ENCODE peak calls at places on chromosomes 3 and 15, in five cellular contexts. X, V, J, C and T are unnamed samples. For H3K27me3, the result is how much of the 10 kb centered on the place peaks cover.

GRCh38 chr15:70096975-70097336 is 761 bp downstream of the TLE3 start:
- DNase-seq in J (no peak), X (no peak), C (no peak), V (no peak), T (peak)

GRCh38 chr15:34262362-34262761 is 37.5 kb downstream of the EMC4 start:
- DNase-seq in J (no peak), V (no peak), C (no peak), X (no peak), T (no peak)

GRCh38 chr15:90266061-90266431 is 574 bp downstream of the NGRN start:
- DNase-seq in X (peak), C (no peak), V (peak), J (peak), T (peak)

GRCh38 chr3:4033296-4033695 is 234.1 kb downstream of the LRRN1 start:
- DNase-seq in X (no peak), C (no peak), V (no peak), J (no peak), T (no peak)

GRCh38 chr3:160771811-160772459 is 15.9 kb downstream of the PPM1L start:
- DNase-seq in C (no peak), V (no peak), J (no peak), X (no peak), T (no peak)

GRCh38 chr3:167917969-167918368 is 177.8 kb downstream of the GOLIM4 start:
- DNase-seq in X (no peak), C (no peak), J (no peak), V (no peak), T (no peak)

GRCh38 chr3:184583345-184584000 is 21.9 kb downstream of the EPHB3 start:
- DNase-seq in V (no peak), J (no peak), X (peak), C (peak), T (no peak)

GRCh38 chr15:61157933-61158332 is 71.2 kb downstream of the RORA start:
- DNase-seq in J (peak), C (peak), X (no peak), V (peak), T (no peak)

GRCh38 chr3:117603097-117603496 is 893.5 kb downstream of the TUSC7 start:
- DNase-seq in J (no peak), C (no peak), V (no peak), X (no peak), T (no peak)

GRCh38 chr3:25372167-25372566 is 55.9 kb upstream of the RARB start:
- DNase-seq in X (no peak), J (no peak), V (peak), C (no peak), T (no peak)

GRCh38 chr3:126268866-126269265 is 88.3 kb downstream of the KLF15 start:
- DNase-seq in C (no peak), X (peak), J (peak), V (no peak), T (no peak)

GRCh38 chr3:55912880-55913279 is 425.8 kb upstream of the WNT5A start:
- DNase-seq in C (no peak), X (no peak), J (no peak), V (no peak), T (no peak)

GRCh38 chr3:27467545-27467944 is 16.6 kb downstream of the SLC4A7 start:
- DNase-seq in C (no peak), V (peak), J (no peak), X (no peak), T (peak)

GRCh38 chr3:73351423-73352071 is 273.2 kb downstream of the PDZRN3 start:
- DNase-seq in X (no peak), C (peak), V (peak), J (peak), T (peak)

GRCh38 chr15:79463043-79463780 is 31.1 kb downstream of the MINAR1 start:
- DNase-seq in X (no peak), V (no peak), C (no peak), J (peak), T (no peak)

GRCh38 chr15:31346367-31347066 is 19.9 kb downstream of the KLF13 start:
- DNase-seq in C (no peak), X (no peak), V (no peak), J (no peak), T (peak)

GRCh38 chr3:101509811-101510210 is 3.2 kb downstream of the SENP7 start:
- DNase-seq in V (peak), X (no peak), C (no peak), J (no peak), T (no peak)

GRCh38 chr15:58889363-58889762 is 44.1 kb downstream of the SLTM start:
- DNase-seq in J (no peak), X (no peak), C (no peak), V (peak), T (no peak)

GRCh38 chr15:85730001-85730820 is 64.5 kb downstream of the KLHL25 start:
- DNase-seq in J (peak), X (no peak), C (no peak), V (peak), T (peak)

GRCh38 chr3:136957751-136958288 is at the start of gene IL20RB:
- DNase-seq in V (peak), J (no peak), X (no peak), C (no peak), T (no peak)

GRCh38 chr3:171376125-171376947 is 83.9 kb downstream of the TNIK start:
- DNase-seq in X (no peak), J (peak), C (no peak), V (peak), T (no peak)

GRCh38 chr3:20066848-20067617 is 26.8 kb downstream of the KAT2B start:
- DNase-seq in J (no peak), V (peak), X (no peak), C (peak), T (no peak)

GRCh38 chr3:23550402-23550801 is 255.4 kb upstream of the UBE2E1 start:
- DNase-seq in C (no peak), J (no peak), X (no peak), V (no peak), T (no peak)

GRCh38 chr3:123624302-123624701 is 39.4 kb upstream of the HACD2 start:
- DNase-seq in C (no peak), X (no peak), V (no peak), J (no peak), T (no peak)

GRCh38 chr3:163776753-163777152 is 1301.5 kb downstream of the SI start:
- DNase-seq in V (no peak), C (no peak), X (no peak), J (no peak), T (no peak)

GRCh38 chr3:121488628-121489027 is 57.2 kb downstream of the POLQ start:
- DNase-seq in C (no peak), V (no peak), J (no peak), X (no peak), T (no peak)

GRCh38 chr3:184379375-184380209 is at the start of gene CHRD:
- DNase-seq in V (no peak), X (peak), J (no peak), C (peak), T (peak)

GRCh38 chr3:112531358-112531781 is 30.4 kb downstream of the ATG3 start:
- DNase-seq in C (no peak), X (no peak), V (peak), J (no peak), T (no peak)

GRCh38 chr3:128073807-128074206 is 21.6 kb downstream of the SEC61A1 start:
- DNase-seq in X (no peak), J (no peak), V (peak), C (no peak), T (no peak)

GRCh38 chr3:39208463-39209055 is 16.2 kb upstream of the XIRP1 start:
- DNase-seq in C (peak), J (peak), V (peak), X (peak), T (peak)

GRCh38 chr15:101642361-101642760 is 9.8 kb downstream of the TM2D3 start:
- DNase-seq in J (no peak), X (no peak), C (no peak), V (peak), T (peak)

GRCh38 chr3:44584646-44585501 is at the start of gene ZNF660:
- DNase-seq in X (peak), J (peak), C (peak), V (peak), T (peak)
- H3K27ac ChIP-seq in X (peak), J (peak), C (peak), V (peak), T (peak)

DNA sequence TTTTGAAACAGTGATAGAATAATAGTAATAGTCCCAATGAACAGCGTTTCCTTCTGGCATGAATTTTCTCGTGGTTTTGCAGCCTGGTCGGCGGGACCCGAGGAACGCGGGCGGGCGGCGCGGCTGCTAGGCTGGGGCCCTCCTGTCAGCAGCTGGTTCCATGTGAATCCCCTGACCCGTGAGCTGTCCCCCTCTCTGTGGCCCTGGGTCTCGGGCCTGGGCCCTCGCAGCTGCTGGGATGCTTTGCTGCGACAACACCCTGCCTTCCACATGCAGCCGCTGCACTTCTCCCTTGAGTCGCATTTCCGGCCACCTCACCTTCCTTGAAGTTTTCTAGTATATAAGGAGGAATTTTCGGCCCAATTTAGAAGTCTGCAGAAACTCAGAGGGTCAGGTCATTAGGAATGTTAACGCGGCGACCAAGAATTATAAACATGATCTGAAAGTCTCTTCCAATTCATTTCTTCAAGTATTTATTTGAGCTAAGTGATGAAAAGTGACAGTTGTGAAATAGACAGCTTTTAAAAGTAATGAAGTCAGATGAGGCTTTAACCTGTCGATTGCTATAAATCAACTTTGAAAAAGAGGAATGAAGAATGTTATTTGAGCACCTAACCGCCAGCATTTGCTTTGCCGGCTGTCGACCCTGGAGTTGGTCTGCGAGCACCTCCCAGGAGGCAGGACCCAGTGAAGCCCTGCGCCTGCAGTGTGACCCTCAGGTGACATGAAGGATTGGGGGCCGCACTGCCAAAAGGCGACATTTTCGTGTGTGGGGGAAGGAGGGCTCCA is 27.7 kb downstream of the NR2F2 start:
- DNase-seq in J (no peak), X (no peak), C (no peak), V (no peak), T (no peak)
- H3K27me3 ChIP-seq in J (under half), X (under half), C (half or more), V (half or more), T (under half)

GRCh38 chr3:108548304-108548703 is 37.9 kb upstream of the MYH15 start:
- DNase-seq in V (peak), C (no peak), J (no peak), X (no peak), T (no peak)

GRCh38 chr3:108546249-108546648 is 35.9 kb upstream of the MYH15 start:
- DNase-seq in C (no peak), J (no peak), X (no peak), V (no peak), T (no peak)

GRCh38 chr3:108552267-108553159 is 36.7 kb downstream of the CIP2A start:
- DNase-seq in X (no peak), C (no peak), V (peak), J (no peak), T (no peak)

GRCh38 chr3:108548886-108549285 is 38.5 kb upstream of the MYH15 start:
- DNase-seq in J (no peak), V (no peak), X (no peak), C (no peak), T (no peak)

DNA sequence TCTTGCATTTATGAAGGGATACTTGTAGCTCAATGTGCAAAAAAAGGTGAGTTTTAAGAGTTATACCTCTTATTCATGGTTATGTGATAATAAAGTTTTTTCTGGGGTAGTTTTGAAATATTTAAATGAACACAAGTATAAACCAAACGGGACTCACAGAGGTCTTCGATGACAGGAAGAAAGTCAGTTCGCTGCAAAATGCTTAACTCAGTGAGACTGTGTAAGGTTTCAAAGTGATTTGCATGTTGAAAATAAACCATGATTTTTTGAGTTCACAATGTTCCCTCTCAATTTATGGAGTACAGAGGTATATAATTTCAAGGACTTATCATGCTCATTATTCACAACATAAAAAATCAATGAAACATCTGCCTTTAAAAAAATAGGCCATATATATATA is 36.3 kb upstream of the MYH15 start:
- DNase-seq in V (no peak), X (no peak), C (no peak), J (no peak), T (no peak)
- H3K4me3 ChIP-seq in V (no peak), X (no peak), C (peak), J (no peak), T (no peak)

GRCh38 chr15:68653031-68653635 is 74.3 kb downstream of the CORO2B start:
- DNase-seq in X (peak), J (no peak), C (no peak), V (no peak), T (no peak)
- H3K27ac ChIP-seq in X (no peak), J (no peak), C (no peak), V (no peak), T (no peak)

DNA sequence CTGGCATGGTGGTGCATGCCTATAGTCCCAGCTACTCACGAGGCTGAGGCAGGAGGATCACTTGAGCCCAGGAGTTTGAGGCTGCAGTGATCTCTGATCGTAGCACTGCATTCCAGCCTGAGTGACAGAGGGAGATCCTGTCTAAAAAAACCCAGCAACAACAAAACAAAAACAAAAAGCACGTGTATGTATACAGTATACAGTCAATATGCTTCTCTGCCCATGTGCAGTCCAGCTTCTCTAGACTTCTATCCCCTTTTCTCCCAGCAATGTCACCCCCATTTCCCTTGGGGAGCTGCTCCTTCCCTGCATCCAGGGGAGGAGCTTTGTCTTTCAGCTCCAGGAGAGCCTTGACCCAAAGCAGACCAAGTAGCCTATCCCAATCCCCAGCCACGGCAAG is 20.0 kb upstream of the GRIP2 start:
- DNase-seq in X (no peak), V (no peak), C (no peak), J (no peak), T (no peak)
- H3K27me3 ChIP-seq in X (under half), V (under half), C (half or more), J (under half), T (half or more)

GRCh38 chr3:21326704-21327103 is 424.3 kb downstream of the ZNF385D start:
- DNase-seq in X (no peak), J (no peak), C (no peak), V (peak), T (no peak)

GRCh38 chr3:21328982-21329381 is 422.0 kb downstream of the ZNF385D start:
- DNase-seq in V (no peak), J (no peak), X (no peak), C (no peak), T (no peak)

GRCh38 chr3:21331321-21331720 is 419.7 kb downstream of the ZNF385D start:
- DNase-seq in C (no peak), X (no peak), V (no peak), J (no peak), T (no peak)

GRCh38 chr3:21330293-21330692 is 420.7 kb downstream of the ZNF385D start:
- DNase-seq in V (peak), X (no peak), J (no peak), C (no peak), T (no peak)
- H3K4me3 ChIP-seq in V (no peak), X (no peak), J (no peak), C (peak), T (no peak)

DNA sequence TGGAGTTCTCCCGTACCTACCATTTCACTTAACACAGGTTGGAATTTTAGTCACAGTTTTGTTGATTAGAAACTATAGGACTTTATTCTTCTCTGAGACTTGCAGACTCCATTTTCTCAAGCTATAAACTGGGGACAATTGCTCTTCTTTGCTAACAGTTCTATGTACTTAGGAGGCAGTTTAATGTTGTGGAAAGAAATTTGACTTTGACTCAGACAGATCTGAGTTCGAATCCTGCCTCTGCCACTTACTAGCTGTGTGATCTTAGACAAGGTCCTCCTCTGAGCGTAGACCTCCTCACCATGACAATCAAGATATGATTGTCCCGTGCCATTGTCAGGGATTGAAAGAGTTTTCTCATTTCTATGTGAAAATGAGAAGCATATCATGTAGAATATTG is 196.4 kb upstream of the HES1 start:
- DNase-seq in V (no peak), C (no peak), X (no peak), J (no peak), T (no peak)
- H3K27ac ChIP-seq in V (no peak), C (no peak), X (no peak), J (no peak), T (no peak)

DNA sequence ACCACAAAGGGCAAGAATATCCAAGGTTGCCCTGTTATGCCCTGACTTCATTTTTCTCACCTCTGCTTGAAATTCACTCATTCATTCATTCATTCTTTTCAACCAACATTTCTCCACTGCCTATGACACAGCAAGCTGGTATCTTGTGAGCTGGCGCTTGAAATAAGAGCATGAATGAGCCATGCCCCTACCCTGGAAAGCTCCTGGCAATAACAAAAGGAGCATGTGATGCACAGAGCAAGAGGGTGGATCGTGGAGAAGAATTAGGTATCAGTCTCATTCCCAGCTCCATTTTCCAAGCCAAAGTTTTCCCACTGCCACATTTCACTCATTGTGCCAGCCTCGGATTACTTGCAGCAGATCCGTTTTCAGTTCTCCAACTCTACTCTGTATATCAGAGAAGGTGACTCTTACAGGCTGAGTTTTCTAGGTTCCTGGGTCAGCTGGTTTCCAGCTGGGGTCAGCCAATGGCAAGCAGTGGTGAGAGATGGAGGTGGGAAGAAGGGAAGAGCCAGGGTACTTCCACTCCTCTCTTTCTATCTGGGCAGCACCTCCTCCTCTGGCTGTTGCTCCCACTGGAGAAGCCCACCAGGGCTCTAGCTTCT is 144.8 kb downstream of the SUCLG2 start:
- DNase-seq in J (no peak), V (no peak), C (no peak), X (no peak), T (no peak)
- H3K27me3 ChIP-seq in J (under half), V (under half), C (under half), X (under half), T (under half)